ENCODE peak calls at places on chromosomes 2 and 18, in ten cellular contexts. A, J, W, I, K, M, S, B, R and T are unnamed samples.

GRCh38 chr2:53911434-53912189 is 51.8 kb upstream of the GPR75 start:
- DNase-seq in K (no peak), B (peak), M (no peak), S (no peak), W (no peak), A (no peak), J (no peak), I (no peak), R (no peak), T (no peak)

GRCh38 chr2:195413422-195413821 is 243.6 kb upstream of the SLC39A10 start:
- DNase-seq in A (no peak), S (no peak), W (no peak), M (no peak), J (no peak), R (no peak), B (no peak), K (no peak), I (no peak), T (no peak)

GRCh38 chr2:110973275-110973674 is 147.4 kb upstream of the BCL2L11 start:
- DNase-seq in S (no peak), I (no peak), J (no peak), W (no peak), B (no peak), K (no peak), R (no peak), A (no peak), M (no peak), T (no peak)

GRCh38 chr2:217326238-217327022 is 466.6 kb upstream of the TNP1 start:
- DNase-seq in A (no peak), W (no peak), I (no peak), J (no peak), R (no peak), S (no peak), M (no peak), K (no peak), B (peak), T (no peak)

GRCh38 chr18:7567487-7568425 is 640 bp downstream of the PTPRM start:
- DNase-seq in J (peak), I (peak), R (peak), S (peak), A (no peak), W (no peak), M (no peak), K (no peak), B (peak), T (no peak)

GRCh38 chr18:49510393-49511115 is 23.5 kb upstream of the C18orf32 start:
- DNase-seq in M (peak), B (peak), I (no peak), S (peak), K (peak), J (peak), W (no peak), R (no peak), A (peak), T (peak)

GRCh38 chr2:179460530-179460929 is 195.9 kb upstream of the SESTD1 start:
- DNase-seq in M (no peak), W (no peak), I (no peak), K (no peak), J (no peak), B (peak), S (peak), R (no peak), A (no peak), T (no peak)

GRCh38 chr2:200635251-200635650 is 49.4 kb downstream of the AOX1 start:
- DNase-seq in K (no peak), W (peak), M (no peak), A (no peak), J (no peak), S (no peak), R (no peak), B (no peak), I (no peak), T (no peak)

GRCh38 chr2:224369028-224369632 is 32.8 kb downstream of the FAM124B start:
- DNase-seq in W (no peak), B (peak), S (no peak), M (peak), A (no peak), K (no peak), J (no peak), I (no peak), R (no peak), T (no peak)

GRCh38 chr18:31657823-31658669 is 26.3 kb downstream of the B4GALT6 start:
- DNase-seq in M (peak), W (no peak), K (no peak), R (no peak), J (no peak), S (peak), I (no peak), B (no peak), A (no peak), T (peak)

GRCh38 chr2:55176094-55176415 is 56.0 kb downstream of the CLHC1 start:
- DNase-seq in I (no peak), M (no peak), B (no peak), S (no peak), R (no peak), J (no peak), A (no peak), W (no peak), K (no peak), T (peak)

GRCh38 chr2:28028025-28028424 is 137.5 kb downstream of the BABAM2 start:
- DNase-seq in K (no peak), R (no peak), W (no peak), M (no peak), J (no peak), I (no peak), A (no peak), B (no peak), S (no peak), T (no peak)

GRCh38 chr2:38648107-38648761 is 17.7 kb upstream of the GALM start:
- DNase-seq in J (no peak), B (no peak), W (peak), K (no peak), R (no peak), M (peak), I (no peak), A (no peak), S (peak), T (no peak)

GRCh38 chr2:191231995-191232394 is 13.2 kb upstream of the MYO1B start:
- DNase-seq in M (no peak), R (no peak), B (peak), I (no peak), K (no peak), W (no peak), S (no peak), A (no peak), J (no peak), T (no peak)

GRCh38 chr2:3493610-3493997 is 25.7 kb downstream of the ADI1 start:
- DNase-seq in J (peak), A (no peak), I (no peak), S (no peak), R (peak), K (no peak), W (no peak), B (peak), M (no peak), T (no peak)

GRCh38 chr2:98683728-98684127 is 47.2 kb downstream of the MGAT4A start:
- DNase-seq in I (no peak), A (no peak), S (no peak), K (no peak), R (no peak), W (no peak), J (no peak), B (no peak), M (no peak), T (no peak)

GRCh38 chr2:44964704-44965343 is 23.3 kb downstream of the SIX3 start:
- DNase-seq in R (no peak), M (no peak), J (no peak), A (no peak), I (no peak), W (no peak), K (no peak), B (no peak), S (no peak), T (peak)

GRCh38 chr18:46282646-46283045 is 178.5 kb downstream of the HAUS1 start:
- DNase-seq in B (no peak), J (no peak), M (no peak), K (no peak), R (no peak), S (no peak), A (no peak), W (no peak), I (no peak), T (no peak)

GRCh38 chr2:5449867-5450266 is 242.3 kb upstream of the SOX11 start:
- DNase-seq in W (no peak), M (no peak), J (no peak), I (no peak), S (no peak), A (no peak), R (no peak), B (no peak), K (no peak), T (no peak)

GRCh38 chr2:176122266-176122632 is 270 bp upstream of the HOXD9 start:
- DNase-seq in K (no peak), A (no peak), B (peak), W (no peak), I (no peak), R (no peak), J (no peak), M (no peak), S (no peak), T (no peak)

GRCh38 chr2:3430211-3430610 is 50.7 kb downstream of the TRAPPC12 start:
- DNase-seq in W (peak), J (no peak), R (no peak), B (no peak), A (no peak), S (no peak), I (no peak), K (no peak), M (no peak), T (no peak)

GRCh38 chr2:28449489-28450395 is 46.1 kb upstream of the PLB1 start:
- DNase-seq in J (no peak), W (no peak), K (no peak), B (peak), S (peak), A (peak), R (no peak), I (no peak), M (peak), T (no peak)

GRCh38 chr18:48947102-48947501 is 3.7 kb downstream of the SMAD7 start:
- DNase-seq in M (no peak), S (no peak), B (no peak), R (no peak), I (no peak), W (no peak), K (no peak), A (no peak), J (no peak), T (no peak)

GRCh38 chr2:217706513-217706912 is 296.3 kb downstream of the TNS1 start:
- DNase-seq in R (no peak), A (no peak), K (no peak), B (no peak), J (no peak), I (no peak), W (no peak), M (no peak), S (no peak), T (no peak)

GRCh38 chr18:13541621-13542519 is 184.5 kb downstream of the FAM210A start:
- DNase-seq in A (no peak), I (no peak), S (no peak), M (no peak), J (peak), R (no peak), W (no peak), B (peak), K (no peak), T (no peak)